ENCODE peak calls at places on chromosome 2, in four cellular contexts. R is astrocyte of the spinal cord, A is astrocyte, W is mesothelial cell of epicardium. B is an unnamed sample.

GRCh38 chr2:189821953-189822748 is 37.9 kb downstream of the PMS1 start:
- DNase-seq in R (peak), A (peak), W (no peak), B (peak)

GRCh38 chr2:64212801-64213321 is 68.6 kb upstream of the PELI1 start:
- DNase-seq in R (peak), A (peak), W (no peak), B (peak)

GRCh38 chr2:118387509-118387908 is 299.2 kb downstream of the INSIG2 start:
- DNase-seq in R (peak), A (peak), W (no peak), B (peak)

GRCh38 chr2:173204316-173204715 is 128.7 kb downstream of the MAP3K20 start:
- DNase-seq in R (peak), A (peak), W (no peak), B (no peak)

GRCh38 chr2:233416199-233416598 is 61.9 kb downstream of the DGKD start:
- DNase-seq in R (no peak), A (no peak), W (no peak), B (no peak)

GRCh38 chr2:125679903-125680302 is 976.1 kb upstream of the GYPC start:
- DNase-seq in R (no peak), A (no peak), W (no peak), B (no peak)

GRCh38 chr2:158665536-158666302 is 129.4 kb upstream of the DAPL1 start:
- DNase-seq in R (no peak), A (peak), W (no peak), B (no peak)

GRCh38 chr2:12982149-12982584 is 265.4 kb downstream of the TRIB2 start:
- DNase-seq in R (peak), A (peak), W (no peak), B (peak)

GRCh38 chr2:19673213-19673791 is 228.5 kb downstream of the TTC32 start:
- DNase-seq in R (peak), A (peak), W (no peak), B (peak)

GRCh38 chr2:126413079-126413478 is 242.9 kb upstream of the GYPC start:
- DNase-seq in R (no peak), A (no peak), W (no peak), B (no peak)

GRCh38 chr2:3257166-3257565 is 120.5 kb downstream of the EIPR1 start:
- DNase-seq in R (peak), A (peak), W (no peak), B (no peak)

GRCh38 chr2:133789743-133790142 is 221.5 kb upstream of the NCKAP5 start:
- DNase-seq in R (peak), A (no peak), W (no peak), B (no peak)

GRCh38 chr2:209823484-209823883 is 51.9 kb downstream of the UNC80 start:
- DNase-seq in R (no peak), A (no peak), W (no peak), B (no peak)

GRCh38 chr2:120254178-120254577 is 1.5 kb downstream of the RALB start:
- DNase-seq in R (no peak), A (no peak), W (no peak), B (no peak)

GRCh38 chr2:18883626-18884456 is 294.5 kb upstream of the NT5C1B start:
- DNase-seq in R (peak), A (no peak), W (no peak), B (peak)

GRCh38 chr2:100818606-100819364 is 1.2 kb upstream of the NPAS2 start:
- DNase-seq in R (peak), A (peak), W (no peak), B (peak)

GRCh38 chr2:9269295-9269694 is 62.7 kb downstream of the ASAP2 start:
- DNase-seq in R (no peak), A (no peak), W (no peak), B (no peak)

GRCh38 chr2:148590613-148591012 is 53.9 kb upstream of the EPC2 start:
- DNase-seq in R (no peak), A (no peak), W (no peak), B (no peak)

GRCh38 chr2:29632018-29632417 is 289.4 kb downstream of the ALK start:
- DNase-seq in R (peak), A (peak), W (no peak), B (peak)

GRCh38 chr2:175726213-175726612 is 275.9 kb downstream of the LNPK start:
- DNase-seq in R (peak), A (peak), W (no peak), B (peak)

GRCh38 chr2:134917958-134918517 is 584 bp upstream of the CCNT2 start:
- DNase-seq in R (no peak), A (no peak), W (no peak), B (no peak)

GRCh38 chr2:54212456-54212855 is 43.6 kb downstream of the TSPYL6 start:
- DNase-seq in R (peak), A (peak), W (no peak), B (peak)

GRCh38 chr2:158620656-158621055 is 163.9 kb downstream of the PKP4 start:
- DNase-seq in R (no peak), A (no peak), W (no peak), B (no peak)

GRCh38 chr2:144524190-144524957 is 4.5 kb upstream of the ZEB2 start:
- DNase-seq in R (peak), A (no peak), W (peak), B (no peak)

GRCh38 chr2:155266579-155266978 is 568.1 kb downstream of the KCNJ3 start:
- DNase-seq in R (no peak), A (no peak), W (no peak), B (no peak)

GRCh38 chr2:58109481-58109880 is 62.9 kb downstream of the VRK2 start:
- DNase-seq in R (no peak), A (no peak), W (no peak), B (no peak)

GRCh38 chr2:78992451-78992806 is 33.1 kb upstream of the REG3G start:
- DNase-seq in R (peak), A (no peak), W (no peak), B (no peak)

GRCh38 chr2:100642425-100642824 is 79.6 kb downstream of the PDCL3 start:
- DNase-seq in R (no peak), A (no peak), W (no peak), B (no peak)

GRCh38 chr2:195613922-195614321 is 43.1 kb upstream of the SLC39A10 start:
- DNase-seq in R (peak), A (peak), W (no peak), B (peak)

GRCh38 chr2:63801455-63801854 is 40.2 kb upstream of the UGP2 start:
- DNase-seq in R (no peak), A (no peak), W (no peak), B (no peak)

GRCh38 chr2:128466377-128467175 is 147.9 kb upstream of the HS6ST1 start:
- DNase-seq in R (no peak), A (no peak), W (no peak), B (peak)

DNA sequence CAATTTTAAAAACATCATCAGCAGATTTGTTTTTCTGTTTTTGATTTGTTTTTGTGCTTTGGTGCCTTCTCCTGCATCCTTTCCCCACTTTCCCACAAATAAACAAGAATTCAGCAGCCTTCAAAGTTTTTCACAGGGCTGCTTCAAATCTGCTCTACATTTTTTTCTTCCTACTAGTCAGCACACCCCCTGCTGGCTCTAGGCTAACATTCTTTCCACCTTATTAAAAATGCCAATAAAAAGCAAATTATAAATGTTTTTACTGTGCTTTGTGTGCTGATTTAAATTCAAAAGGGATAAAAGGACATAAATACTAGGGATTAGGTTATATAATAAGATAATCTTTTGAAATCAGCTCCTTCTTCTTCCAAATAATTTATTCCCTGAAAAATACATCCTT is 6.2 kb upstream of the CNTNAP5 start:
- DNase-seq in R (no peak), A (no peak), W (no peak), B (no peak)
- TF ChIP-seq CTCF in R (peak), A (no peak), W (peak), B (no peak)

DNA sequence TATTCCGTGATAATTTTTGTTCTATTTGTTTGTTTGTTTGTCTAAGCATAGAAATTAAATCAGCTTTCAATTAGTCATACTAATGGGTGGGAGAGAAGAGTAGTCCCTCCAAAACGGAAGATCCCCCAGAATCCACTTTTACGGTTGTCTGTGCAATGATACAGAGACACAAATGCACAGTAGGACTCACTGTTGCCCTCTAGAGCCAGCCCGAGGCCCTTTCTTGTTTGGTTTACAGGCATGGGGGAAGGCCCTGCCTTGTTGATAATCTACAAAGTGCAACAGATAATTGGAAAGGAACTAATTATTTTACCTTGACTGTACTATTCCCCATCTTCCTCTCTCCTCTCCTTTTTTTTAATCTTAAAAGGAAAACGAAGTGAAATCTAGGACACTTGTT is 121.1 kb downstream of the ACOXL start:
- DNase-seq in R (peak), A (no peak), W (no peak), B (peak)
- TF ChIP-seq CTCF in R (peak), A (peak), W (no peak), B (peak)

GRCh38 chr2:172021955-172022354 is 22.2 kb downstream of the METAP1D start:
- DNase-seq in R (peak), A (peak), W (no peak), B (peak)

GRCh38 chr2:172021074-172021931 is 21.6 kb downstream of the METAP1D start:
- DNase-seq in R (no peak), A (no peak), W (no peak), B (no peak)
- TF ChIP-seq CTCF in R (no peak), A (no peak), W (no peak), B (no peak)

GRCh38 chr2:202278944-202279343 is 13.4 kb downstream of the NOP58 start:
- DNase-seq in R (peak), A (peak), W (no peak), B (peak)
- TF ChIP-seq CTCF in R (peak), A (peak), W (no peak), B (peak)

DNA sequence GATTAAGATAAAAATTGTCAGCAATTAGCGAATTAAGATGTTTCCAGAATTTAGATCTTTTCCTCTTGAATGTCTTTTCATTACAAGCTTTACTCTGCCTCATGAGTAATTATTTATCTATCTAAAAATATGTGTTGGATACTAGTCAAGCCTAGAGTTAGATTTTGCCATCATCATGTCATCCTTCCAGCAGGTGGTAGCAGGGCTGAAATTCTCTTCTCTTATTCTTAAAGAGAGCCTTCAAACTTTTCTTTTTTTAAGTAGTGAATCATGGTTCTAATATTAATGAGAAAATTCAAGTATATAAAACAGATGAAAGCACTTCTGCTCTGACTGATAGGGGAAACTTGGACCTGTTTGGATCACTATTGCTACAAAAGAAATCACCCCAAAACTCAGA is 240.7 kb upstream of the EPAS1 start:
- DNase-seq in R (no peak), A (no peak), W (no peak), B (no peak)
- TF ChIP-seq CTCF in R (no peak), A (no peak), W (no peak), B (no peak)

GRCh38 chr2:127453392-127454171 is 35.4 kb downstream of the PROC start:
- DNase-seq in R (no peak), A (no peak), W (no peak), B (no peak)
- TF ChIP-seq CTCF in R (no peak), A (no peak), W (no peak), B (peak)

GRCh38 chr2:11073251-11073650 is 82.0 kb upstream of the SLC66A3 start:
- DNase-seq in R (peak), A (no peak), W (no peak), B (peak)
- TF ChIP-seq CTCF in R (peak), A (peak), W (peak), B (peak)

B was measured in AG10803.